ENCODE peak calls at places on chromosomes 7 and 10, in ten cellular contexts. J, H, I, L, Z, K, G, F, O and M are unnamed samples.

GRCh38 chr7:151409555-151410404 is at the start of gene WDR86:
- DNase-seq in J (no peak), H (no peak), I (no peak), L (peak), Z (no peak), K (no peak), G (no peak), F (no peak), O (no peak), M (no peak)

GRCh38 chr10:131869344-131869743 is 31.5 kb upstream of the PPP2R2D start:
- DNase-seq in J (no peak), H (no peak), I (no peak), L (no peak), Z (no peak), K (no peak), G (no peak), F (no peak), O (no peak), M (no peak)

GRCh38 chr10:30454744-30455498 is 20.9 kb downstream of the MAP3K8 start:
- DNase-seq in J (no peak), H (peak), I (no peak), L (no peak), Z (no peak), K (no peak), G (no peak), F (peak), O (no peak), M (no peak)

GRCh38 chr10:18713077-18713476 is 53.8 kb downstream of the ARL5B start:
- DNase-seq in J (no peak), H (peak), I (peak), L (no peak), Z (no peak), K (peak), G (no peak), F (no peak), O (no peak), M (no peak)

GRCh38 chr10:129963076-129963830 is 821 bp downstream of the EBF3 start:
- DNase-seq in J (no peak), H (no peak), I (no peak), L (no peak), Z (no peak), K (no peak), G (no peak), F (no peak), O (no peak), M (peak)

GRCh38 chr7:29810297-29810696 is 4.0 kb downstream of the WIPF3 start:
- DNase-seq in J (no peak), H (no peak), I (no peak), L (no peak), Z (no peak), K (no peak), G (no peak), F (no peak), O (no peak), M (no peak)

GRCh38 chr7:46071601-46072000 is 150.5 kb upstream of the IGFBP3 start:
- DNase-seq in J (no peak), H (no peak), I (no peak), L (no peak), Z (no peak), K (no peak), G (no peak), F (no peak), O (no peak), M (no peak)

GRCh38 chr10:4771554-4772201 is 54.3 kb upstream of the AKR1E2 start:
- DNase-seq in J (no peak), H (peak), I (no peak), L (no peak), Z (no peak), K (no peak), G (no peak), F (no peak), O (no peak), M (no peak)

GRCh38 chr7:154451480-154452457 is 399.6 kb downstream of the DPP6 start:
- DNase-seq in J (no peak), H (no peak), I (no peak), L (no peak), Z (no peak), K (no peak), G (no peak), F (no peak), O (no peak), M (no peak)

GRCh38 chr7:117582219-117582704 is 102.4 kb downstream of the CFTR start:
- DNase-seq in J (no peak), H (peak), I (no peak), L (no peak), Z (no peak), K (peak), G (no peak), F (no peak), O (no peak), M (peak)

GRCh38 chr10:6802762-6803428 is 222.8 kb upstream of the PRKCQ start:
- DNase-seq in J (no peak), H (no peak), I (no peak), L (no peak), Z (no peak), K (no peak), G (no peak), F (no peak), O (no peak), M (no peak)

GRCh38 chr7:70634610-70635068 is 497.3 kb upstream of the GALNT17 start:
- DNase-seq in J (peak), H (peak), I (no peak), L (no peak), Z (no peak), K (no peak), G (no peak), F (no peak), O (no peak), M (no peak)

GRCh38 chr10:119394657-119395286 is 147.7 kb downstream of the RGS10 start:
- DNase-seq in J (no peak), H (no peak), I (no peak), L (no peak), Z (no peak), K (no peak), G (no peak), F (no peak), O (no peak), M (no peak)

GRCh38 chr10:102225646-102226541 is at the start of gene ELOVL3:
- DNase-seq in J (peak), H (peak), I (peak), L (peak), Z (no peak), K (peak), G (peak), F (peak), O (peak), M (no peak)

GRCh38 chr10:5945561-5946418 is 31.6 kb downstream of the IL15RA start:
- DNase-seq in J (no peak), H (peak), I (no peak), L (no peak), Z (no peak), K (no peak), G (no peak), F (peak), O (no peak), M (no peak)

GRCh38 chr7:602341-603141 is 82.9 kb upstream of the PDGFA start:
- DNase-seq in J (peak), H (no peak), I (no peak), L (no peak), Z (no peak), K (no peak), G (no peak), F (no peak), O (no peak), M (no peak)

GRCh38 chr7:47326808-47327207 is 255.1 kb downstream of the TNS3 start:
- DNase-seq in J (no peak), H (peak), I (no peak), L (no peak), Z (no peak), K (no peak), G (no peak), F (no peak), O (no peak), M (no peak)

GRCh38 chr7:75735059-75735458 is 3.7 kb downstream of the HIP1 start:
- DNase-seq in J (no peak), H (no peak), I (no peak), L (no peak), Z (no peak), K (no peak), G (no peak), F (no peak), O (no peak), M (no peak)

GRCh38 chr7:155538293-155538692 is 8.1 kb downstream of the CNPY1 start:
- DNase-seq in J (no peak), H (no peak), I (no peak), L (no peak), Z (no peak), K (no peak), G (no peak), F (no peak), O (no peak), M (no peak)

GRCh38 chr7:55977831-55978230 is 13.4 kb downstream of the NIPSNAP2 start:
- DNase-seq in J (no peak), H (peak), I (no peak), L (no peak), Z (no peak), K (peak), G (no peak), F (no peak), O (no peak), M (no peak)

GRCh38 chr10:49323896-49324270 is 24.9 kb downstream of the C10orf71 start:
- DNase-seq in J (no peak), H (no peak), I (no peak), L (no peak), Z (no peak), K (no peak), G (no peak), F (no peak), O (no peak), M (no peak)

GRCh38 chr10:1156616-1156886 is 100.4 kb downstream of the WDR37 start:
- DNase-seq in J (no peak), H (no peak), I (no peak), L (no peak), Z (no peak), K (no peak), G (no peak), F (no peak), O (no peak), M (peak)

GRCh38 chr7:37112882-37113281 is 335.8 kb downstream of the ELMO1 start:
- DNase-seq in J (no peak), H (no peak), I (no peak), L (no peak), Z (no peak), K (no peak), G (no peak), F (no peak), O (no peak), M (no peak)

GRCh38 chr10:28677889-28678686 is 767 bp downstream of the BAMBI start:
- DNase-seq in J (peak), H (no peak), I (peak), L (peak), Z (no peak), K (no peak), G (peak), F (no peak), O (no peak), M (no peak)

GRCh38 chr10:7541137-7542087 is 125.4 kb downstream of the ITIH5 start:
- DNase-seq in J (no peak), H (no peak), I (no peak), L (no peak), Z (no peak), K (peak), G (no peak), F (no peak), O (no peak), M (no peak)

GRCh38 chr7:140571537-140572122 is 69.0 kb downstream of the DENND2A start:
- DNase-seq in J (no peak), H (no peak), I (no peak), L (no peak), Z (no peak), K (peak), G (no peak), F (no peak), O (no peak), M (no peak)

GRCh38 chr10:77925410-77925794 is 1.2 kb downstream of the DLG5 start:
- DNase-seq in J (no peak), H (no peak), I (peak), L (no peak), Z (no peak), K (peak), G (no peak), F (no peak), O (no peak), M (no peak)

GRCh38 chr7:98286701-98287485 is 5.4 kb downstream of the BRI3 start:
- DNase-seq in J (no peak), H (no peak), I (no peak), L (no peak), Z (no peak), K (no peak), G (no peak), F (no peak), O (no peak), M (no peak)

GRCh38 chr10:133100706-133101463 is 13.2 kb downstream of the ADGRA1 start:
- DNase-seq in J (peak), H (no peak), I (peak), L (no peak), Z (no peak), K (peak), G (no peak), F (no peak), O (no peak), M (no peak)

GRCh38 chr10:17174626-17175025 is 26.8 kb downstream of the TRDMT1 start:
- DNase-seq in J (no peak), H (no peak), I (no peak), L (no peak), Z (no peak), K (no peak), G (no peak), F (no peak), O (no peak), M (no peak)

GRCh38 chr7:130065500-130066152 is 4.7 kb upstream of the KLHDC10 start:
- DNase-seq in J (no peak), H (no peak), I (no peak), L (no peak), Z (no peak), K (no peak), G (no peak), F (no peak), O (no peak), M (no peak)

GRCh38 chr10:33134011-33134751 is 176.2 kb upstream of the ITGB1 start:
- DNase-seq in J (peak), H (peak), I (peak), L (peak), Z (no peak), K (peak), G (no peak), F (peak), O (peak), M (no peak)